ENCODE peak calls at places on chromosomes 16 and 17, in five cellular contexts. Z is GM19239, P is DMS153, U is NCI-H1092, X is hypothalamus. A is an unnamed sample.

GRCh38 chr17:55642741-55643140 is 79.9 kb downstream of the TMEM100 start:
- DNase-seq in Z (no peak), P (no peak), U (no peak), X (no peak), A (no peak)

GRCh38 chr16:75599452-75600277 is 23.4 kb downstream of the ADAT1 start:
- DNase-seq in Z (no peak), P (no peak), U (no peak), X (no peak), A (no peak)

GRCh38 chr17:78172284-78173024 is 4.1 kb downstream of the SYNGR2 start:
- DNase-seq in Z (no peak), P (peak), U (no peak), X (no peak), A (peak)

GRCh38 chr17:40218740-40219072 is 398 bp upstream of the WIPF2 start:
- DNase-seq in Z (peak), P (peak), U (peak), X (peak), A (peak)

GRCh38 chr17:16415031-16415924 is at the start of gene TRPV2:
- DNase-seq in Z (no peak), P (no peak), U (no peak), X (no peak), A (no peak)

GRCh38 chr17:73710095-73710592 is 65.9 kb upstream of the SDK2 start:
- DNase-seq in Z (peak), P (peak), U (peak), X (peak), A (peak)

GRCh38 chr16:87687571-87687910 is 78.2 kb downstream of the KLHDC4 start:
- DNase-seq in Z (no peak), P (no peak), U (no peak), X (no peak), A (no peak)

GRCh38 chr16:12680531-12680930 is 123.2 kb downstream of the CPPED1 start:
- DNase-seq in Z (no peak), P (no peak), U (no peak), X (no peak), A (no peak)

GRCh38 chr16:31181102-31181830 is 1.3 kb downstream of the FUS start:
- DNase-seq in Z (no peak), P (no peak), U (no peak), X (peak), A (no peak)

GRCh38 chr16:56611281-56611833 is 3.0 kb downstream of the MT2A start:
- DNase-seq in Z (no peak), P (no peak), U (no peak), X (peak), A (peak)

GRCh38 chr17:37039269-37039668 is 90.5 kb downstream of the AATF start:
- DNase-seq in Z (no peak), P (no peak), U (no peak), X (no peak), A (no peak)

GRCh38 chr17:66483946-66484345 is 181.5 kb downstream of the PRKCA start:
- DNase-seq in Z (no peak), P (no peak), U (no peak), X (no peak), A (no peak)

GRCh38 chr16:19295393-19295792 is 9.9 kb downstream of the CLEC19A start:
- DNase-seq in Z (no peak), P (no peak), U (no peak), X (no peak), A (no peak)

GRCh38 chr16:53672461-53672860 is 31.2 kb downstream of the RPGRIP1L start:
- DNase-seq in Z (no peak), P (no peak), U (no peak), X (no peak), A (no peak)

GRCh38 chr17:17494499-17495447 is 1.4 kb downstream of the RASD1 start:
- DNase-seq in Z (no peak), P (no peak), U (no peak), X (peak), A (peak)

GRCh38 chr16:23896832-23897821 is 61.3 kb downstream of the PRKCB start:
- DNase-seq in Z (no peak), P (peak), U (no peak), X (no peak), A (no peak)

GRCh38 chr16:71846443-71846842 is 667 bp downstream of the ATXN1L start:
- DNase-seq in Z (no peak), P (no peak), U (no peak), X (no peak), A (no peak)

GRCh38 chr17:76727745-76728456 is 1.3 kb downstream of the METTL23 start:
- DNase-seq in Z (no peak), P (no peak), U (no peak), X (no peak), A (no peak)

GRCh38 chr17:82674656-82675475 is 23.6 kb downstream of the RAB40B start:
- DNase-seq in Z (no peak), P (no peak), U (no peak), X (no peak), A (no peak)

GRCh38 chr16:85563515-85564276 is 49.4 kb upstream of the GSE1 start:
- DNase-seq in Z (no peak), P (no peak), U (no peak), X (no peak), A (no peak)

GRCh38 chr17:80820331-80820730 is 171.3 kb upstream of the CHMP6 start:
- DNase-seq in Z (no peak), P (no peak), U (no peak), X (no peak), A (no peak)

GRCh38 chr16:46753015-46753414 is 4.9 kb upstream of the MYLK3 start:
- DNase-seq in Z (no peak), P (no peak), U (no peak), X (no peak), A (no peak)

GRCh38 chr16:89395150-89396142 is 94.9 kb downstream of the ANKRD11 start:
- DNase-seq in Z (no peak), P (no peak), U (no peak), X (peak), A (peak)

GRCh38 chr17:44733753-44734152 is 25.0 kb upstream of the ADAM11 start:
- DNase-seq in Z (no peak), P (no peak), U (no peak), X (no peak), A (no peak)

GRCh38 chr17:55723488-55723848 is 804 bp upstream of the TMEM100 start:
- DNase-seq in Z (no peak), P (no peak), U (no peak), X (no peak), A (no peak)

GRCh38 chr17:14084955-14085354 is 15.7 kb downstream of the COX10 start:
- DNase-seq in Z (no peak), P (no peak), U (no peak), X (no peak), A (no peak)

GRCh38 chr16:65890203-65890602 is 476.3 kb upstream of the CDH5 start:
- DNase-seq in Z (no peak), P (no peak), U (no peak), X (no peak), A (no peak)

GRCh38 chr17:3788200-3788599 is 12.8 kb downstream of the ITGAE start:
- DNase-seq in Z (no peak), P (no peak), U (no peak), X (no peak), A (no peak)

GRCh38 chr16:57634171-57634570 is 5.7 kb downstream of the ADGRG1 start:
- DNase-seq in Z (no peak), P (no peak), U (no peak), X (peak), A (no peak)

GRCh38 chr17:78433780-78434335 is 55.4 kb downstream of the PGS1 start:
- DNase-seq in Z (no peak), P (no peak), U (no peak), X (no peak), A (no peak)

GRCh38 chr17:49992191-49992932 is 2.7 kb downstream of the DLX3 start:
- DNase-seq in Z (no peak), P (no peak), U (no peak), X (no peak), A (no peak)

GRCh38 chr16:7132465-7132864 is 200.2 kb upstream of the RBFOX1 start:
- DNase-seq in Z (no peak), P (no peak), U (no peak), X (no peak), A (no peak)

GRCh38 chr17:50680126-50680525 is 27.6 kb downstream of the ANKRD40 start:
- DNase-seq in Z (no peak), P (no peak), U (no peak), X (no peak), A (no peak)

GRCh38 chr17:34658796-34659195 is 79.4 kb downstream of the TMEM132E start:
- DNase-seq in Z (no peak), P (no peak), U (peak), X (no peak), A (no peak)

GRCh38 chr17:79006001-79006400 is 3.6 kb downstream of the CANT1 start:
- DNase-seq in Z (no peak), P (no peak), U (no peak), X (no peak), A (peak)

GRCh38 chr16:19666451-19666850 is 51.6 kb downstream of the KNOP1 start:
- DNase-seq in Z (no peak), P (no peak), U (no peak), X (no peak), A (no peak)

GRCh38 chr16:1159973-1160772 is 7.3 kb downstream of the CACNA1H start:
- DNase-seq in Z (no peak), P (no peak), U (peak), X (peak), A (peak)